ENCODE peak calls at places on chromosomes 5 and 9, in four cellular contexts. One of them, this sample, is unnamed.

GRCh38 chr9:135015986-135016640 is 71.4 kb upstream of the OLFM1 start:
- DNase-seq in non-pigmented ciliary epithelial cell: no peak
- DNase-seq in DMS53: no peak
- DNase-seq in COLO829: no peak
- DNase-seq in this sample: no peak

GRCh38 chr5:94517490-94518108 is 100.8 kb downstream of the KIAA0825 start:
- DNase-seq in non-pigmented ciliary epithelial cell: peak
- DNase-seq in DMS53: no peak
- DNase-seq in COLO829: no peak
- DNase-seq in this sample: no peak

GRCh38 chr5:131164931-131165727 is at the start of gene HINT1:
- DNase-seq in non-pigmented ciliary epithelial cell: no peak
- DNase-seq in DMS53: peak
- DNase-seq in COLO829: peak
- DNase-seq in this sample: peak

GRCh38 chr9:101536351-101536750 is 2.7 kb downstream of the RNF20 start:
- DNase-seq in non-pigmented ciliary epithelial cell: no peak
- DNase-seq in DMS53: no peak
- DNase-seq in COLO829: no peak
- DNase-seq in this sample: peak

GRCh38 chr5:136058031-136058971 is 29.5 kb downstream of the TGFBI start:
- DNase-seq in non-pigmented ciliary epithelial cell: peak
- DNase-seq in DMS53: peak
- DNase-seq in COLO829: peak
- DNase-seq in this sample: peak

GRCh38 chr9:133182151-133182550 is 18.4 kb upstream of the GBGT1 start:
- DNase-seq in non-pigmented ciliary epithelial cell: no peak
- DNase-seq in DMS53: no peak
- DNase-seq in COLO829: no peak
- DNase-seq in this sample: no peak

GRCh38 chr5:149379807-149380374 is 799 bp upstream of the IL17B start:
- DNase-seq in non-pigmented ciliary epithelial cell: no peak
- DNase-seq in DMS53: no peak
- DNase-seq in COLO829: no peak
- DNase-seq in this sample: no peak

GRCh38 chr9:504921-505821 is 290.5 kb downstream of the DOCK8 start:
- DNase-seq in non-pigmented ciliary epithelial cell: no peak
- DNase-seq in DMS53: peak
- DNase-seq in COLO829: no peak
- DNase-seq in this sample: peak

GRCh38 chr5:150007050-150007449 is 6.5 kb downstream of the HMGXB3 start:
- DNase-seq in non-pigmented ciliary epithelial cell: no peak
- DNase-seq in DMS53: no peak
- DNase-seq in COLO829: no peak
- DNase-seq in this sample: no peak

GRCh38 chr5:154384480-154385235 is 61.1 kb upstream of the SAP30L start:
- DNase-seq in non-pigmented ciliary epithelial cell: no peak
- DNase-seq in DMS53: peak
- DNase-seq in COLO829: no peak
- DNase-seq in this sample: no peak